ENCODE peak calls at places on chromosome 20, in eight cellular contexts. J, P, X, E, F, M, Q and B are unnamed samples.

GRCh38 chr20:21609981-21610380 is 95.5 kb upstream of the PAX1 start:
- DNase-seq in F (no peak), X (no peak), E (no peak), M (no peak), J (no peak), P (no peak), Q (no peak), B (no peak)

GRCh38 chr20:37903317-37904007 is 535 bp downstream of the VSTM2L start:
- DNase-seq in M (peak; percentile 41), P (no peak), F (no peak), Q (no peak), X (no peak), E (no peak), J (peak; percentile 59), B (no peak)

GRCh38 chr20:1087311-1087710 is 31.1 kb upstream of the PSMF1 start:
- DNase-seq in M (no peak), Q (no peak), J (no peak), F (no peak), E (peak; percentile 18), X (no peak), P (no peak), B (no peak)

GRCh38 chr20:35192071-35192872 is 20.4 kb downstream of the PROCR start:
- DNase-seq in M (no peak), P (no peak), X (no peak), J (no peak), F (no peak), E (no peak), Q (no peak), B (no peak)

GRCh38 chr20:53677447-53678314 is 84.0 kb upstream of the ZNF217 start:
- DNase-seq in F (no peak), M (peak; percentile 36), E (no peak), J (peak; percentile 31), Q (no peak), X (peak; percentile 56), P (no peak), B (no peak)

GRCh38 chr20:56989516-56989915 is 276.9 kb downstream of the BMP7 start:
- DNase-seq in X (no peak), M (no peak), J (no peak), P (no peak), Q (no peak), E (peak; percentile 60), F (no peak), B (no peak)

GRCh38 chr20:50314936-50315335 is 124.3 kb downstream of the CEBPB start:
- DNase-seq in J (no peak), Q (no peak), E (no peak), M (no peak), P (no peak), F (no peak), X (no peak), B (no peak)

GRCh38 chr20:25313608-25314007 is 65.7 kb downstream of the PYGB start:
- DNase-seq in E (no peak), F (no peak), P (no peak), X (no peak), Q (no peak), M (no peak), J (no peak), B (no peak)

GRCh38 chr20:57621426-57622200 is 1.4 kb upstream of the ZBP1 start:
- DNase-seq in J (no peak), Q (no peak), F (no peak), X (no peak), E (no peak), P (no peak), M (no peak), B (no peak)

GRCh38 chr20:59405226-59405815 is 104.9 kb downstream of the EDN3 start:
- DNase-seq in Q (no peak), E (no peak), P (no peak), F (no peak), M (no peak), X (no peak), J (no peak), B (no peak)

GRCh38 chr20:57678340-57678739 is 31.5 kb downstream of the PMEPA1 start:
- DNase-seq in P (no peak), X (peak; percentile 63), F (no peak), J (no peak), M (no peak), Q (no peak), E (no peak), B (no peak)

GRCh38 chr20:63139369-63139768 is 76.6 kb downstream of the YTHDF1 start:
- DNase-seq in M (no peak), Q (no peak), P (no peak), E (no peak), F (no peak), J (no peak), X (no peak), B (no peak)

GRCh38 chr20:50870572-50871161 is 60.6 kb downstream of the ADNP start:
- DNase-seq in J (no peak), Q (no peak), E (no peak), M (no peak), X (peak; percentile 71), P (no peak), F (no peak), B (no peak)

GRCh38 chr20:58019850-58020625 is 208.4 kb downstream of the ANKRD60 start:
- DNase-seq in F (no peak), P (no peak), E (no peak), Q (no peak), J (no peak), M (no peak), X (peak; percentile 42), B (no peak)

GRCh38 chr20:59136027-59136426 is 27.6 kb upstream of the ZNF831 start:
- DNase-seq in E (no peak), J (no peak), Q (no peak), M (no peak), F (no peak), P (no peak), X (no peak), B (no peak)

GRCh38 chr20:34713194-34713943 is 9.2 kb downstream of the TP53INP2 start:
- DNase-seq in J (peak; percentile 81), P (peak; percentile 87), E (peak; percentile 100), X (no peak), F (no peak), M (peak; percentile 64), Q (peak; percentile 99), B (peak; percentile 96)

GRCh38 chr20:2692036-2692885 is at the start of gene EBF4:
- DNase-seq in F (peak; percentile 19), E (no peak), X (peak; percentile 81), Q (peak; percentile 15), M (peak; percentile 69), P (no peak), J (peak; percentile 72), B (no peak)

GRCh38 chr20:25418779-25419178 is 11.3 kb downstream of the GINS1 start:
- DNase-seq in E (no peak), F (no peak), Q (peak; percentile 66), J (no peak), P (no peak), M (no peak), X (no peak), B (no peak)

GRCh38 chr20:50366270-50367103 is 143.7 kb upstream of the PTPN1 start:
- DNase-seq in Q (peak; percentile 70), P (peak; percentile 32), M (no peak), X (peak; percentile 79), F (peak; percentile 35), E (peak; percentile 51), J (no peak), B (no peak)

GRCh38 chr20:44467289-44467883 is 8.3 kb upstream of the TTPAL start:
- DNase-seq in P (peak; percentile 78), F (no peak), E (peak; percentile 8), J (no peak), X (no peak), Q (peak; percentile 99), M (no peak), B (no peak)

GRCh38 chr20:5001174-5002076 is at the start of gene SLC23A2:
- DNase-seq in J (peak; percentile 92), X (peak; percentile 80), P (no peak), M (peak; percentile 66), F (peak; percentile 49), E (no peak), Q (no peak), B (peak; percentile 35)

GRCh38 chr20:57435498-57436222 is 44.5 kb downstream of the RBM38 start:
- DNase-seq in M (no peak), P (no peak), X (peak; percentile 83), J (no peak), E (peak; percentile 80), F (peak; percentile 25), Q (no peak), B (peak; percentile 37)

GRCh38 chr20:43220612-43221011 is 30.9 kb upstream of the PTPRT start:
- DNase-seq in P (no peak), J (no peak), M (no peak), X (no peak), F (no peak), E (peak; percentile 68), Q (peak; percentile 5), B (no peak)

GRCh38 chr20:50690979-50691584 is at the start of gene RIPOR3:
- DNase-seq in Q (peak; percentile 24), M (no peak), X (peak; percentile 68), F (no peak), P (no peak), J (peak; percentile 64), E (no peak), B (no peak)

GRCh38 chr20:36153754-36154695 is 515 bp upstream of the EPB41L1 start:
- DNase-seq in Q (peak; percentile 39), P (peak; percentile 38), E (peak; percentile 70), M (peak; percentile 72), J (peak; percentile 96), X (peak; percentile 97), F (no peak), B (peak; percentile 85)